ENCODE peak calls at places on chromosome 3, in five cellular contexts. X is fibroblast of lung, V is psoas muscle, J is lung, B is left lung. E is an unnamed sample.

GRCh38 chr3:108125550-108126071 is 34.8 kb upstream of the CD47 start:
- DNase-seq in X (no peak), V (no peak), J (no peak), B (no peak), E (no peak)

GRCh38 chr3:31839144-31839917 is 141.7 kb downstream of the OSBPL10 start:
- DNase-seq in X (peak; percentile 13), V (no peak), J (no peak), B (no peak), E (no peak)

GRCh38 chr3:171811059-171811912 is 1.0 kb upstream of the PLD1 start:
- DNase-seq in X (peak; percentile 99), V (no peak), J (no peak), B (no peak), E (no peak)

GRCh38 chr3:138451595-138452162 is 17.3 kb downstream of the ESYT3 start:
- DNase-seq in X (no peak), V (no peak), J (no peak), B (no peak), E (no peak)

GRCh38 chr3:67635257-67635656 is 19.2 kb downstream of the SUCLG2 start:
- DNase-seq in X (peak; percentile 85), V (no peak), J (no peak), B (no peak), E (no peak)

GRCh38 chr3:136914739-136915138 is 43.0 kb upstream of the IL20RB start:
- DNase-seq in X (no peak), V (no peak), J (no peak), B (no peak), E (no peak)

GRCh38 chr3:172257638-172258400 is 190.4 kb downstream of the GHSR start:
- DNase-seq in X (no peak), V (no peak), J (no peak), B (no peak), E (no peak)

GRCh38 chr3:69738859-69739203 is 433 bp upstream of the MITF start:
- DNase-seq in X (no peak), V (no peak), J (no peak), B (no peak), E (no peak)

GRCh38 chr3:40623567-40623966 is 98.8 kb downstream of the ZNF621 start:
- DNase-seq in X (no peak), V (no peak), J (no peak), B (no peak), E (peak; percentile 22)

GRCh38 chr3:49717539-49718418 is 1.7 kb downstream of the AMIGO3 start:
- DNase-seq in X (no peak), V (no peak), J (no peak), B (peak; percentile 75), E (no peak)

GRCh38 chr3:159233734-159234133 is 431.9 kb downstream of the MFSD1 start:
- DNase-seq in X (no peak), V (no peak), J (no peak), B (no peak), E (no peak)

GRCh38 chr3:140386357-140387100 is 291.3 kb upstream of the TRIM42 start:
- DNase-seq in X (no peak), V (no peak), J (no peak), B (no peak), E (no peak)

GRCh38 chr3:46955157-46955556 is 21.4 kb downstream of the CCDC12 start:
- DNase-seq in X (no peak), V (no peak), J (no peak), B (no peak), E (no peak)
- H3K27ac ChIP-seq in X (no peak overlapping the region), V (no peak overlapping the region), J (no peak overlapping the region), B (peak overlapping the region; percentile 78), E (no peak overlapping the region)

GRCh38 chr3:44960387-44961026 is 15.5 kb downstream of the ZDHHC3 start:
- DNase-seq in X (peak; percentile 18), V (no peak), J (no peak), B (no peak), E (no peak)
- H3K4me1 ChIP-seq in X (peaks cover 5% of the 10 kb centered on the region), V (peaks cover 3% of the 10 kb centered on the region), J (peaks cover 14% of the 10 kb centered on the region), B (peaks cover 8% of the 10 kb centered on the region), E (no peaks in the 10 kb centered on the region)

GRCh38 chr3:177107840-177108239 is 89.4 kb downstream of the TBL1XR1 start:
- DNase-seq in X (no peak), V (no peak), J (no peak), B (no peak), E (no peak)
- H3K4me3 ChIP-seq in X (no peak overlapping the region), V (no peak overlapping the region), J (no peak overlapping the region), B (no peak overlapping the region), E (no peak overlapping the region)

GRCh38 chr3:195877767-195878423 is 30.5 kb downstream of the TNK2 start:
- DNase-seq in X (no peak), V (peak; percentile 44), J (no peak), B (no peak), E (peak; percentile 81)
- H3K27ac ChIP-seq in X (no peak overlapping the region), V (peak overlapping the region; percentile 72), J (no peak overlapping the region), B (no peak overlapping the region), E (peak overlapping the region; percentile 86)

DNA sequence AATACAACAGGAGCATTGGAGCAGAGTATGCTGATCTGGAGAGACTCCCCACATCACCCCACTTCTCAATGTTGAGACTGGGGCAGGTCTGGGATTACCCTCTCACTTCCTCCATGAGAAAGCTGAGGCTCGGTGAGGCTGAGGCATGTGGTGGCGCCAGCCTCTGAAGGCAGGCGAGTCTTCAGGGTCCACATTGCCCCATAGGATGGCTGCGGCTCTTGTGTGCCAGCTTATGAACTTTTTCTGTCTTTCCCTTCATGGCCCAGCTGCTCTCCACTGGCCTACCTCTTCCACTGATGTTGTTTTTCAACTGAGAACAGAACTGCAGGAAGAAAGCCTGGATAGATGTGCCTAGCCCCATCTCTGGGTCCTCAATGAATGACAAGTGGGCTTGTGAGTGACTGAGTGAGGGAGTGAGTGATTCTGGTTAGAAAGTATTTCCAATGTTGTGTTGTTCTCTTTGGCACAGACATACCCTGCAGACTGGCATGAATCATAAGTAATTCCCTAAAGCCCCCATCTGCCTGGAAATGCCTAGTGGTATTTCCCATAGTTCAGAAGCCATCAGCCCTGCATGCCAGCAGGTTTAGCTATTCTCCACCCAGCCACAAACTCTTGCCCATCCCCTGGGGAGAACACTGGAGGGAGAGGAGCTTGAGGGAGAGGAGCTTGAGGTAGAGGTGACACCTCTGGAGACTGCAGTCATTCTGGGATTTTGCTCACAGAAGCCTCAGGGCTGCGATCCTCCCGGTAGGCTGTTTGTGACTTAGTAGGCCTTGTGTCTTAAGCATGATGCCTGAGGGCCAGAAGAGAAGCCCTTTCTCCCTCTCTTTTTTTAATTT is 56.9 kb downstream of the AMOTL2 start:
- DNase-seq in X (no peak), V (no peak), J (no peak), B (no peak), E (peak; percentile 13)
- H3K4me1 ChIP-seq in X (peaks cover 32% of the 10 kb centered on the region), V (peaks cover 32% of the 10 kb centered on the region), J (no peaks in the 10 kb centered on the region), B (peaks cover 28% of the 10 kb centered on the region), E (peaks cover 5% of the 10 kb centered on the region)

GRCh38 chr3:148789156-148789555 is 38.5 kb upstream of the CPB1 start:
- DNase-seq in X (no peak), V (no peak), J (no peak), B (no peak), E (no peak)
- H3K4me3 ChIP-seq in X (no peak overlapping the region), V (no peak overlapping the region), J (no peak overlapping the region), B (no peak overlapping the region), E (no peak overlapping the region)

DNA sequence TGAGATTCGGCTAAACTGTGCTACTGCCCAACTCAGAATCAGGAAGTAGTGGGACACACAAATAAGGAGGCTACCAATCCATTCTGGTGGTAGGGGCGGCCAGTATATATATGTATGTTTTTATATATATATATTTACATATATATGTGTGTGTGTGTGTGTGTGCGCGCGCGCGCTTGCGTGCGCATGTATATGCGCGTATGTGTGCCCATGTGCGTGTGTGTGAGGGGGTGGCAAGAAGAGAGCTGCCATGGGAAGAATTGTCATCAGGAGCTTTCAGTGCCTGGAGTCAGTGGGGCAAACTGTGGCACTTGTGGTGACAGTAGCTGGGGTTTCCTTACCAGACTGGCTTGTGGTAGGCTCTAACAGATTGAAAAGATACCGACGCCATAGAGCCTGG is 26.5 kb downstream of the GXYLT2 start:
- DNase-seq in X (no peak), V (no peak), J (no peak), B (no peak), E (no peak)
- H3K27ac ChIP-seq in X (no peak overlapping the region), V (no peak overlapping the region), J (no peak overlapping the region), B (no peak overlapping the region), E (no peak overlapping the region)

GRCh38 chr3:195735036-195735695 is 14.4 kb downstream of the MUC20 start:
- DNase-seq in X (no peak), V (no peak), J (no peak), B (no peak), E (no peak)
- H3K4me1 ChIP-seq in X (no peaks in the 10 kb centered on the region), V (no peaks in the 10 kb centered on the region), J (no peaks in the 10 kb centered on the region), B (no peaks in the 10 kb centered on the region), E (no peaks in the 10 kb centered on the region)

DNA sequence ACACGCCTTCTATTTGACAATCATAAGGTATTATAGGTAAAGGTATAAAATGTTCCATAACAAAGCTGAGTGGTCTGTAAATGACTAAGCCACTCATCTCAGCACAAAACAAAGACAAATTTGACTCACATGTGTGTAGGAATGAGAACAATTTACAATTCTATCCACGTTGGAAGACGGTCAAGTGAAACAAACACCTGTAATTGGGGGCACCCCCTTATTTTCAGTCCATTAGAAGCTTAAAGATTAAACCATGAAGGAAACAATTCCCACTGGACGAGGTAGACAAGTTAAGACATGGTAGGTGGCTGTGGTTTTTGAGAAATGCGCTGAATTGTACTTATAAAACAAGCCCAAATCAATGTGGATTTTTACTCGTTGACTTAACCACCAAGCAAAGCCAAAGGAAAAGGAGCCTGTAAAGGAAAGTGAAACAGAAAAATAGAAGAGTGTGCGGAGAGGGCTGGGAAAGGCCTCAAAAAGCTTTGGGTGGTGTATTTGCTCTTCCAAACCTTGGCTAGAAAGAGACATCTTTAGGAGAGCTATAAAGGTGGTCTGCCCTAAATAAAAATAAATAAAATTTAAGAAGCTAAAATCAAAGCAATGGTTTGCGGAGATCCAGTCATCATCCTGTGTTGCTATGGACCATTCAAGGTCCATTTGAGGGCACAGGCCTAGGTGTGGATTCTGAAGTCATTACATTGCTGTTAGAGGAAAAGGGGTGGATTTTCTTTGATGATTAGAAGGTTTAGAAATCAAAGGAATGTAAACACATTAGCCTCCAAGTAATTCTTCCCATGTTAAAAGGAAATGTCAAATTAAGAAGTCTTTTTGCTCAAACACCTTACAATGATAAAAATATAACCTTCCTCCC is 135.0 kb downstream of the TFG start:
- DNase-seq in X (no peak), V (no peak), J (no peak), B (no peak), E (no peak)
- H3K4me3 ChIP-seq in X (no peak overlapping the region), V (no peak overlapping the region), J (no peak overlapping the region), B (no peak overlapping the region), E (no peak overlapping the region)

GRCh38 chr3:186107148-186108105 is 1.5 kb downstream of the ETV5 start:
- DNase-seq in X (peak; percentile 84), V (peak; percentile 69), J (peak; percentile 58), B (peak; percentile 92), E (peak; percentile 70)
- H3K27ac ChIP-seq in X (peak overlapping the region; percentile 76), V (no peak overlapping the region), J (peak overlapping the region; percentile 24), B (peak overlapping the region; percentile 83), E (no peak overlapping the region)

E was measured in colonic mucosa.